ENCODE peak calls at places on chromosomes 3 and 15, in ten cellular contexts. One of them, this sample, is unnamed.

GRCh38 chr3:183033746-183034145 is 53.4 kb upstream of the DCUN1D1 start:
- DNase-seq in heart left ventricle: no peak
- DNase-seq in epithelial cell of esophagus: no peak
- DNase-seq in HFF-Myc: no peak
- DNase-seq in body of pancreas: no peak
- DNase-seq in A549: no peak
- DNase-seq in HL-60: no peak
- DNase-seq in fibroblast of pulmonary artery: no peak
- DNase-seq in AG04450: no peak
- DNase-seq in psoas muscle: no peak
- DNase-seq in this sample: peak

GRCh38 chr3:186929186-186929585 is 1.1 kb upstream of the ST6GAL1 start:
- DNase-seq in HL-60: no peak
- DNase-seq in epithelial cell of esophagus: peak
- DNase-seq in psoas muscle: no peak
- DNase-seq in heart left ventricle: no peak
- DNase-seq in fibroblast of pulmonary artery: no peak
- DNase-seq in HFF-Myc: no peak
- DNase-seq in body of pancreas: no peak
- DNase-seq in A549: no peak
- DNase-seq in AG04450: no peak
- DNase-seq in this sample: no peak

GRCh38 chr3:189839576-189839975 is 208.4 kb downstream of the TP63 start:
- DNase-seq in A549: peak
- DNase-seq in HFF-Myc: no peak
- DNase-seq in body of pancreas: no peak
- DNase-seq in psoas muscle: no peak
- DNase-seq in epithelial cell of esophagus: peak
- DNase-seq in fibroblast of pulmonary artery: peak
- DNase-seq in heart left ventricle: no peak
- DNase-seq in AG04450: no peak
- DNase-seq in HL-60: peak
- DNase-seq in this sample: peak

GRCh38 chr3:17800232-17800631 is 57.8 kb upstream of the TBC1D5 start:
- DNase-seq in A549: no peak
- DNase-seq in body of pancreas: no peak
- DNase-seq in psoas muscle: no peak
- DNase-seq in heart left ventricle: no peak
- DNase-seq in fibroblast of pulmonary artery: peak
- DNase-seq in epithelial cell of esophagus: peak
- DNase-seq in HFF-Myc: no peak
- DNase-seq in AG04450: no peak
- DNase-seq in HL-60: no peak
- DNase-seq in this sample: no peak

GRCh38 chr3:170697803-170698350 is 112.0 kb upstream of the SLC7A14 start:
- DNase-seq in HFF-Myc: no peak
- DNase-seq in body of pancreas: no peak
- DNase-seq in fibroblast of pulmonary artery: no peak
- DNase-seq in epithelial cell of esophagus: no peak
- DNase-seq in psoas muscle: no peak
- DNase-seq in A549: no peak
- DNase-seq in heart left ventricle: no peak
- DNase-seq in HL-60: no peak
- DNase-seq in AG04450: no peak
- DNase-seq in this sample: peak

GRCh38 chr3:52523386-52524257 is 10.0 kb downstream of the NT5DC2 start:
- DNase-seq in heart left ventricle: no peak
- DNase-seq in fibroblast of pulmonary artery: no peak
- DNase-seq in psoas muscle: peak
- DNase-seq in HFF-Myc: no peak
- DNase-seq in HL-60: no peak
- DNase-seq in body of pancreas: no peak
- DNase-seq in AG04450: no peak
- DNase-seq in epithelial cell of esophagus: no peak
- DNase-seq in A549: no peak
- DNase-seq in this sample: peak

GRCh38 chr3:190081387-190081786 is 39.3 kb downstream of the P3H2 start:
- DNase-seq in AG04450: no peak
- DNase-seq in body of pancreas: no peak
- DNase-seq in fibroblast of pulmonary artery: no peak
- DNase-seq in HL-60: no peak
- DNase-seq in epithelial cell of esophagus: no peak
- DNase-seq in psoas muscle: no peak
- DNase-seq in HFF-Myc: no peak
- DNase-seq in A549: no peak
- DNase-seq in heart left ventricle: no peak
- DNase-seq in this sample: no peak

GRCh38 chr3:79086514-79086913 is 681.3 kb downstream of the ROBO1 start:
- DNase-seq in A549: peak
- DNase-seq in AG04450: peak
- DNase-seq in body of pancreas: peak
- DNase-seq in psoas muscle: peak
- DNase-seq in HL-60: peak
- DNase-seq in fibroblast of pulmonary artery: peak
- DNase-seq in HFF-Myc: peak
- DNase-seq in heart left ventricle: peak
- DNase-seq in epithelial cell of esophagus: peak
- DNase-seq in this sample: peak

GRCh38 chr15:36936652-36937051 is 163.7 kb downstream of the MEIS2 start:
- DNase-seq in HFF-Myc: no peak
- DNase-seq in HL-60: no peak
- DNase-seq in epithelial cell of esophagus: no peak
- DNase-seq in AG04450: no peak
- DNase-seq in A549: no peak
- DNase-seq in psoas muscle: no peak
- DNase-seq in heart left ventricle: no peak
- DNase-seq in body of pancreas: no peak
- DNase-seq in fibroblast of pulmonary artery: peak
- DNase-seq in this sample: peak

GRCh38 chr15:96046620-96047240 is 283.8 kb upstream of the NR2F2 start:
- DNase-seq in AG04450: no peak
- DNase-seq in psoas muscle: no peak
- DNase-seq in HL-60: no peak
- DNase-seq in heart left ventricle: no peak
- DNase-seq in epithelial cell of esophagus: no peak
- DNase-seq in HFF-Myc: peak
- DNase-seq in fibroblast of pulmonary artery: no peak
- DNase-seq in A549: no peak
- DNase-seq in body of pancreas: no peak
- DNase-seq in this sample: no peak

GRCh38 chr15:37094542-37095196 is 5.7 kb downstream of the MEIS2 start:
- DNase-seq in psoas muscle: no peak
- DNase-seq in HFF-Myc: no peak
- DNase-seq in fibroblast of pulmonary artery: no peak
- DNase-seq in body of pancreas: no peak
- DNase-seq in epithelial cell of esophagus: no peak
- DNase-seq in HL-60: no peak
- DNase-seq in AG04450: no peak
- DNase-seq in A549: no peak
- DNase-seq in heart left ventricle: no peak
- DNase-seq in this sample: peak

DNA sequence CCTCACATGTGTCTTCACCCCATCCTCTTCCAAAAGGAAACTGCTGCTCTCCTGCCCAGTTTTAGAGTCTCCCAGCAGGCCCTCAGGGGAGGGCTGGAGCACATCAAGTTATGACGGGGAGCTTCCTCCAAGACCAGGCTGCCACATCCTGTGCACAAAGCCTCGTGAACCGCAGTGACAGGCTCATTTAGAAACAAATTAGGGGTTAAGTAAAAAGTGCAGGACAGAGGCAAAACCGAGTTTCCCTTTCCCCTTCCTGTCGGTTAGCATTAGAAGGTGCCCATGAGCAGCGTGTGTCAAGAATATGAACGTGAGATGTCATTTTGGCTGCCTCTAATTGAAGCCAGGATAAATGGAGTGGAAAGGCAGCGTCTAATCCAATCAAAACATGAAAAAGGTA is 199.7 kb downstream of the ARRDC4 start:
- DNase-seq in body of pancreas: no peak
- DNase-seq in HL-60: no peak
- DNase-seq in epithelial cell of esophagus: no peak
- DNase-seq in psoas muscle: no peak
- DNase-seq in fibroblast of pulmonary artery: no peak
- DNase-seq in heart left ventricle: no peak
- DNase-seq in A549: no peak
- DNase-seq in HFF-Myc: no peak
- DNase-seq in AG04450: no peak
- DNase-seq in this sample: no peak
- H3K4me3 ChIP-seq in body of pancreas: no peak
- H3K4me3 ChIP-seq in HL-60: no peak
- H3K4me3 ChIP-seq in epithelial cell of esophagus: no peak
- H3K4me3 ChIP-seq in psoas muscle: no peak
- H3K4me3 ChIP-seq in fibroblast of pulmonary artery: no peak
- H3K4me3 ChIP-seq in heart left ventricle: no peak
- H3K4me3 ChIP-seq in A549: no peak
- H3K4me3 ChIP-seq in HFF-Myc: no peak
- H3K4me3 ChIP-seq in AG04450: no peak
- H3K4me3 ChIP-seq in this sample: no peak

DNA sequence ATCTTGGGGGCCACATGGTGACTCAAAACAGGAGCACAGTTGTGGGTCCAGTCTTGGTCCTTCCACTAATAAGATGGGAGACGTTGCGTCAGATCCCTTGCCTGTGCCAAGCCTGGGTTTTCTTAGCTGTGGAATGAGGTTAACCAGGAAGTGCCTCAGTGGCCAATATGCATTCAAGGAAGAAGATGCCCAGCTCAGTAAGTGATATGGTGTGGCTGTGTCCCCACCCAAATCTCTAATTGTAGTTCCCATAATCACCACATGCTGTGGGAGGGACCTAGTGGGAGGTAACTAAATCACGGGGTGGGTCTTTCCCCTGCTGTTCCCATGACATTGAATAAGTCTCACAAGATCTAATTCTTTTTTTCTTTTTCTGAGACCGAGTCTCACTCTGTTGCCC is 6.4 kb downstream of the ALG1L2 start:
- DNase-seq in body of pancreas: no peak
- DNase-seq in HL-60: no peak
- DNase-seq in A549: no peak
- DNase-seq in heart left ventricle: no peak
- DNase-seq in psoas muscle: no peak
- DNase-seq in HFF-Myc: no peak
- DNase-seq in epithelial cell of esophagus: no peak
- DNase-seq in AG04450: no peak
- DNase-seq in fibroblast of pulmonary artery: no peak
- DNase-seq in this sample: no peak
- TF ChIP-seq CTCF in body of pancreas: no peak
- TF ChIP-seq CTCF in HL-60: no peak
- TF ChIP-seq CTCF in A549: no peak
- TF ChIP-seq CTCF in heart left ventricle: no peak
- TF ChIP-seq CTCF in psoas muscle: no peak
- TF ChIP-seq CTCF in HFF-Myc: no peak
- TF ChIP-seq CTCF in epithelial cell of esophagus: no peak
- TF ChIP-seq CTCF in AG04450: no peak
- TF ChIP-seq CTCF in fibroblast of pulmonary artery: no peak
- TF ChIP-seq CTCF in this sample: no peak

GRCh38 chr3:121072128-121072527 is 164.1 kb downstream of the STXBP5L start:
- DNase-seq in HFF-Myc: no peak
- DNase-seq in fibroblast of pulmonary artery: peak
- DNase-seq in HL-60: no peak
- DNase-seq in psoas muscle: no peak
- DNase-seq in epithelial cell of esophagus: no peak
- DNase-seq in A549: no peak
- DNase-seq in AG04450: no peak
- DNase-seq in body of pancreas: no peak
- DNase-seq in heart left ventricle: no peak
- DNase-seq in this sample: no peak
- H3K4me3 ChIP-seq in HFF-Myc: no peak
- H3K4me3 ChIP-seq in fibroblast of pulmonary artery: no peak
- H3K4me3 ChIP-seq in HL-60: no peak
- H3K4me3 ChIP-seq in psoas muscle: no peak
- H3K4me3 ChIP-seq in epithelial cell of esophagus: no peak
- H3K4me3 ChIP-seq in A549: no peak
- H3K4me3 ChIP-seq in AG04450: no peak
- H3K4me3 ChIP-seq in body of pancreas: no peak
- H3K4me3 ChIP-seq in heart left ventricle: no peak
- H3K4me3 ChIP-seq in this sample: no peak

GRCh38 chr15:64356443-64357040 is 569 bp upstream of the CSNK1G1 start:
- DNase-seq in AG04450: peak
- DNase-seq in psoas muscle: no peak
- DNase-seq in A549: peak
- DNase-seq in epithelial cell of esophagus: peak
- DNase-seq in heart left ventricle: no peak
- DNase-seq in fibroblast of pulmonary artery: peak
- DNase-seq in body of pancreas: no peak
- DNase-seq in HFF-Myc: peak
- DNase-seq in HL-60: no peak
- DNase-seq in this sample: no peak
- TF ChIP-seq CTCF in AG04450: peak
- TF ChIP-seq CTCF in psoas muscle: peak
- TF ChIP-seq CTCF in A549: peak
- TF ChIP-seq CTCF in epithelial cell of esophagus: peak
- TF ChIP-seq CTCF in heart left ventricle: peak
- TF ChIP-seq CTCF in fibroblast of pulmonary artery: peak
- TF ChIP-seq CTCF in body of pancreas: peak
- TF ChIP-seq CTCF in HFF-Myc: no peak
- TF ChIP-seq CTCF in HL-60: no peak
- TF ChIP-seq CTCF in this sample: peak